ENCODE peak calls at places on chromosomes 5 and 9, in four cellular contexts. One of them, this sample, is unnamed.

GRCh38 chr9:96513622-96514021 is 63.7 kb downstream of the HABP4 start:
- DNase-seq in SK-N-SH: no peak
- DNase-seq in K562: no peak
- DNase-seq in WTC11: no peak
- DNase-seq in this sample: no peak

GRCh38 chr9:86460211-86461002 is 106.2 kb upstream of the TUT7 start:
- DNase-seq in SK-N-SH: no peak
- DNase-seq in K562: no peak
- DNase-seq in WTC11: no peak
- DNase-seq in this sample: no peak

GRCh38 chr9:79701651-79702050 is 129.9 kb downstream of the TLE4 start:
- DNase-seq in SK-N-SH: no peak
- DNase-seq in K562: no peak
- DNase-seq in WTC11: no peak
- DNase-seq in this sample: no peak

GRCh38 chr5:67248703-67249589 is 52.3 kb upstream of the CD180 start:
- DNase-seq in SK-N-SH: no peak
- DNase-seq in K562: no peak
- DNase-seq in WTC11: no peak
- DNase-seq in this sample: no peak

GRCh38 chr5:150904479-150905311 is at the start of gene ZNF300:
- DNase-seq in SK-N-SH: peak
- DNase-seq in K562: peak
- DNase-seq in WTC11: peak
- DNase-seq in this sample: peak

GRCh38 chr5:79762929-79763328 is 73.3 kb downstream of the CMYA5 start:
- DNase-seq in SK-N-SH: no peak
- DNase-seq in K562: no peak
- DNase-seq in WTC11: no peak
- DNase-seq in this sample: no peak

GRCh38 chr9:88973281-88974045 is 17.8 kb upstream of the S1PR3 start:
- DNase-seq in SK-N-SH: peak
- DNase-seq in K562: no peak
- DNase-seq in WTC11: no peak
- DNase-seq in this sample: no peak

GRCh38 chr5:163917741-163918140 is 412.3 kb downstream of the MAT2B start:
- DNase-seq in SK-N-SH: no peak
- DNase-seq in K562: no peak
- DNase-seq in WTC11: no peak
- DNase-seq in this sample: no peak

GRCh38 chr5:32805966-32806626 is 95.0 kb downstream of the NPR3 start:
- DNase-seq in SK-N-SH: no peak
- DNase-seq in K562: no peak
- DNase-seq in WTC11: no peak
- DNase-seq in this sample: no peak

GRCh38 chr9:93962041-93962440 is 6.9 kb upstream of the BARX1 start:
- DNase-seq in SK-N-SH: no peak
- DNase-seq in K562: no peak
- DNase-seq in WTC11: no peak
- DNase-seq in this sample: no peak

GRCh38 chr5:172479784-172480115 is 25.4 kb upstream of the SH3PXD2B start:
- DNase-seq in SK-N-SH: no peak
- DNase-seq in K562: no peak
- DNase-seq in WTC11: no peak
- DNase-seq in this sample: no peak

GRCh38 chr5:14675865-14676300 is 11.4 kb downstream of the OTULIN start:
- DNase-seq in SK-N-SH: peak
- DNase-seq in K562: no peak
- DNase-seq in WTC11: no peak
- DNase-seq in this sample: no peak

GRCh38 chr5:135437796-135438560 is 9.2 kb downstream of the DCANP1 start:
- DNase-seq in SK-N-SH: no peak
- DNase-seq in K562: no peak
- DNase-seq in WTC11: no peak
- DNase-seq in this sample: peak

GRCh38 chr9:36893148-36893547 is 140.9 kb downstream of the PAX5 start:
- DNase-seq in SK-N-SH: no peak
- DNase-seq in K562: no peak
- DNase-seq in WTC11: no peak
- DNase-seq in this sample: no peak

GRCh38 chr5:144205141-144205551 is 34.5 kb downstream of the KCTD16 start:
- DNase-seq in SK-N-SH: peak
- DNase-seq in K562: no peak
- DNase-seq in WTC11: peak
- DNase-seq in this sample: no peak

GRCh38 chr5:179207470-179207869 is 137.8 kb downstream of the ADAMTS2 start:
- DNase-seq in SK-N-SH: no peak
- DNase-seq in K562: no peak
- DNase-seq in WTC11: no peak
- DNase-seq in this sample: no peak

GRCh38 chr9:75001719-75002421 is 26.2 kb downstream of the CARNMT1 start:
- DNase-seq in SK-N-SH: peak
- DNase-seq in K562: peak
- DNase-seq in WTC11: no peak
- DNase-seq in this sample: peak

GRCh38 chr5:112125910-112126309 is 293.2 kb downstream of the EPB41L4A start:
- DNase-seq in SK-N-SH: peak
- DNase-seq in K562: no peak
- DNase-seq in WTC11: no peak
- DNase-seq in this sample: no peak

GRCh38 chr9:27791311-27791710 is 218.0 kb upstream of the C9orf72 start:
- DNase-seq in SK-N-SH: no peak
- DNase-seq in K562: no peak
- DNase-seq in WTC11: no peak
- DNase-seq in this sample: no peak

GRCh38 chr9:87587356-87587745 is 89.7 kb downstream of the DAPK1 start:
- DNase-seq in SK-N-SH: no peak
- DNase-seq in K562: no peak
- DNase-seq in WTC11: no peak
- DNase-seq in this sample: no peak

GRCh38 chr5:96716716-96717115 is 54.5 kb downstream of the CAST start:
- DNase-seq in SK-N-SH: no peak
- DNase-seq in K562: no peak
- DNase-seq in WTC11: no peak
- DNase-seq in this sample: no peak

GRCh38 chr9:79687131-79687447 is 115.3 kb downstream of the TLE4 start:
- DNase-seq in SK-N-SH: no peak
- DNase-seq in K562: no peak
- DNase-seq in WTC11: no peak
- DNase-seq in this sample: no peak

GRCh38 chr9:106860731-106861584 is 2.0 kb upstream of the ZNF462 start:
- DNase-seq in SK-N-SH: peak
- DNase-seq in K562: no peak
- DNase-seq in WTC11: peak
- DNase-seq in this sample: no peak

GRCh38 chr5:147200001-147200400 is 34.8 kb upstream of the STK32A start:
- DNase-seq in SK-N-SH: no peak
- DNase-seq in K562: no peak
- DNase-seq in WTC11: no peak
- DNase-seq in this sample: no peak

GRCh38 chr9:34556231-34556525 is 33.3 kb downstream of the CNTFR start:
- DNase-seq in SK-N-SH: no peak
- DNase-seq in K562: no peak
- DNase-seq in WTC11: no peak
- DNase-seq in this sample: no peak

GRCh38 chr5:31531543-31531887 is 378 bp downstream of the DROSHA start:
- DNase-seq in SK-N-SH: peak
- DNase-seq in K562: peak
- DNase-seq in WTC11: no peak
- DNase-seq in this sample: peak

GRCh38 chr9:125343518-125344284 is 82.1 kb downstream of the GAPVD1 start:
- DNase-seq in SK-N-SH: no peak
- DNase-seq in K562: no peak
- DNase-seq in WTC11: peak
- DNase-seq in this sample: no peak

GRCh38 chr5:124663101-124663506 is 83.3 kb downstream of the ZNF608 start:
- DNase-seq in SK-N-SH: no peak
- DNase-seq in K562: no peak
- DNase-seq in WTC11: no peak
- DNase-seq in this sample: peak

GRCh38 chr9:65458465-65458864 is 173.5 kb upstream of the FOXD4L5 start:
- DNase-seq in SK-N-SH: no peak
- DNase-seq in K562: no peak
- DNase-seq in WTC11: no peak
- DNase-seq in this sample: no peak

GRCh38 chr5:92633821-92634220 is 947.2 kb downstream of the NR2F1-AS1 start:
- DNase-seq in SK-N-SH: no peak
- DNase-seq in K562: no peak
- DNase-seq in WTC11: no peak
- DNase-seq in this sample: no peak

GRCh38 chr5:82351754-82352145 is 73.6 kb upstream of the RPS23 start:
- DNase-seq in SK-N-SH: peak
- DNase-seq in K562: peak
- DNase-seq in WTC11: no peak
- DNase-seq in this sample: peak

GRCh38 chr5:135139397-135140134 is 105.5 kb upstream of the PITX1 start:
- DNase-seq in SK-N-SH: no peak
- DNase-seq in K562: peak
- DNase-seq in WTC11: no peak
- DNase-seq in this sample: peak

GRCh38 chr5:155144956-155145355 is 131.4 kb downstream of the KIF4B start:
- DNase-seq in SK-N-SH: no peak
- DNase-seq in K562: no peak
- DNase-seq in WTC11: no peak
- DNase-seq in this sample: no peak

GRCh38 chr9:122112238-122112637 is 19.1 kb upstream of the TTLL11 start:
- DNase-seq in SK-N-SH: no peak
- DNase-seq in K562: no peak
- DNase-seq in WTC11: no peak
- DNase-seq in this sample: no peak

GRCh38 chr5:116572375-116573278 is 2.0 kb downstream of the SEMA6A start:
- DNase-seq in SK-N-SH: peak
- DNase-seq in K562: no peak
- DNase-seq in WTC11: peak
- DNase-seq in this sample: no peak

GRCh38 chr9:127059648-127060365 is 62.6 kb downstream of the ANGPTL2 start:
- DNase-seq in SK-N-SH: no peak
- DNase-seq in K562: no peak
- DNase-seq in WTC11: no peak
- DNase-seq in this sample: no peak

DNA sequence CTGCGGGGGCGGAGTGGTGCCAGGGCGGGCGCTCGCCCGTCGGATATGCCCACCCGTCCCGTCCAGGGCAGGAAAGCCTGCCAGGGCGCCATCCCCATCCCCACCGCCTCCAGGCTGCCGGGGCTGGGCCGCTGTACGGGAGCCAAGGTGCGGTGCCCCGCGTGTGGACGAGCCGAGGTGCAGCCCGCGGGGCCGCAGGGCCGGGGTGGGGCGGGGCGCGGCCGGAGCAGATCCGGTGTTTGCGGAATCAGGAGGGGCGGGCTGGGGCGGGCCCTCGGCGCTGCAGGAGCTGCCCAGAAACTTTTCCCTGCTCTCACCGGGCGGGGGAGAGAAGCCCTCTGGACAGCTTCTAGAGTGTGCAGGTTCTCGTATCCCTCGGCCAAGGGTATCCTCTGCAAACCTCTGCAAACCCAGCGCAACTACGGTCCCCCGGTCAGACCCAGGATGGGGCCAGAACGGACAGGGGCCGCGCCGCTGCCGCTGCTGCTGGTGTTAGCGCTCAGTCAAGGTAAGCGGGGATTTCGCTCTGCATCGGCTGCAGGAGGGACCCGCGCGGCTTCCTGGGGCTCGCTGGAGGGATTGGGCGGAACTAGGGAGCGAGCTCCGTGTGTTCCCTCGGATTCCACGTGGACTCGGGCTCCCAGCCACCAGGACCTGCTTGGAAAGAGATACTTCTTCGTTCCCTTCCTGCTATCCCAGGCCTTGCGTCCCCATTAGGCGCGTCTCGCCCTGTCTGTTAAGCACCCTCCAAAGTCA is at the start of gene ITGA2:
- DNase-seq in SK-N-SH: peak
- DNase-seq in K562: peak
- DNase-seq in WTC11: peak
- DNase-seq in this sample: peak
- TF ChIP-seq FOXJ3 in SK-N-SH: no peak
- TF ChIP-seq FOXJ3 in K562: no peak
- TF ChIP-seq FOXJ3 in WTC11: no peak
- TF ChIP-seq FOXJ3 in this sample: no peak

DNA sequence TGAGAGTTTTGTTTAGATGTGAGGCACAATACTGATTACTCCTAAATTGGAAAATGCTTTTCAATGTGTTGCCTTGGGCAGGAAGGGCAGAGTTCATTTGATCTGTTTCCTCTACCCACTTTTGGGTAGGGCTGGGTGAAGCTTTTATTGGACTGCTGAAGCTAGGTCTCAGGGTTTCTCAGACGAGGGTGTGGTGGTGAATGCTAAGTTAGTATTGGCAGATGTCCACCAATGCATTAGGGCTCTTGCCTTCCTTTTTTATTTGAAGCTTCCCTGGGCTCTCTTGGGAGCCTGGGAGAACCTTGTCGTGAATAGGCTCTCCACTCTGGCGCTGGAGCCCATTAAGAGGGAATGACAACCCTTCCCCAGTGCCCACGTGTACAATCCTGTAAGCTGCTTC is 23.1 kb downstream of the SPTAN1 start:
- DNase-seq in SK-N-SH: no peak
- DNase-seq in K562: no peak
- DNase-seq in WTC11: no peak
- DNase-seq in this sample: no peak
- TF ChIP-seq FOXJ3 in SK-N-SH: no peak
- TF ChIP-seq FOXJ3 in K562: no peak
- TF ChIP-seq FOXJ3 in WTC11: no peak
- TF ChIP-seq FOXJ3 in this sample: no peak

DNA sequence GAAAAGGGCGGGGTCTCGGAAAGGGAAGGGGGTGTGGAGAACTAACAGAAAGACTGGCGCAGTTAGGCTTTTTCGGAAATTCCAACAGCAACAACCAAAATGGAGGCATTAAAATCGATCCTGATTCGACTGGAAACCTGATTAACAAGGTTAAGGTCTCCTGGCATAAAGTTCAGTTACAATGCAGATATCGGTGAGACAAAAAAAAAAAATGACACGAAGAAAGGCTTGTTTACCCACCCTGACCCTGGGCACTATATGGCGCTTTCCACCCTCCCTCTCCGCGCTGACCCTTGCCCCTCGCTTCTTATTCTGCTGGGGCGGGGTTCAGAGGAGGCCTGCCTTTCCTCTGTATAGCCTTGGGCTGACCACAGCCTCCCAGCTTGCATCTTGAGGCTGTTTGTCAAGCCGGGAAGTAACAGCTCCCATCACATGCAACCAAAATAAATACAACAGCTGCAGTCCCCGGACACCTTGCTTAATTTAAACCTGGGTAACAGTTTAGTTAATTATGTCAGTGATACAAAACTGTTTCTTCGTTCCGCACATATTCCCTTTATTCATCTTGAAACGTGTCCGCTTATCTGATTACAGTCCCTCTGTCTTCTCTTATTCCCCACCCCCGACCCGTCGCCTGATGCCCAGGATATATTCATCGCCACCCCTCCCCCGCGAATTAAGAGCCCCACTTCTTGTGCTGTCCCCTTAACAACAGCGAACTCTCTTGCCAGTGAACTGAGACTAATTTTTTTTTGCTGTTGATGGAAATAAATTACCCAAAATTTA is 808 bp upstream of the PJA2 start:
- DNase-seq in SK-N-SH: peak
- DNase-seq in K562: peak
- DNase-seq in WTC11: peak
- DNase-seq in this sample: no peak
- TF ChIP-seq FOXJ3 in SK-N-SH: no peak
- TF ChIP-seq FOXJ3 in K562: no peak
- TF ChIP-seq FOXJ3 in WTC11: no peak
- TF ChIP-seq FOXJ3 in this sample: peak

GRCh38 chr9:19162956-19163355 is 35.7 kb upstream of the PLIN2 start:
- DNase-seq in SK-N-SH: no peak
- DNase-seq in K562: no peak
- DNase-seq in WTC11: no peak
- DNase-seq in this sample: no peak
- TF ChIP-seq FOXJ3 in SK-N-SH: no peak
- TF ChIP-seq FOXJ3 in K562: no peak
- TF ChIP-seq FOXJ3 in WTC11: no peak
- TF ChIP-seq FOXJ3 in this sample: no peak